ENCODE peak calls at places on chromosomes 12 and 14, in four cellular contexts. V, I, R and W are unnamed samples.
A peak's percentile ranks its signal among the peaks of the same experiment; 100 is the strongest.

GRCh38 chr12:65496617-65497016 is 218.1 kb downstream of the MSRB3 start:
- DNase-seq in R (peak; percentile 14), I (peak; percentile 73), V (no peak), W (no peak)

GRCh38 chr12:127773520-127773919 is 493.4 kb upstream of the TMEM132C start:
- DNase-seq in R (no peak), V (no peak), I (no peak), W (no peak)

GRCh38 chr14:24072436-24072835 is 1.1 kb downstream of the CPNE6 start:
- DNase-seq in V (no peak), R (peak; percentile 75), I (no peak), W (no peak)

GRCh38 chr14:52082903-52083302 is 14.0 kb upstream of the NID2 start:
- DNase-seq in I (peak; percentile 64), V (no peak), R (no peak), W (no peak)

GRCh38 chr12:53004178-53004577 is 2.1 kb upstream of the EIF4B start:
- DNase-seq in R (no peak), I (peak; percentile 11), V (no peak), W (no peak)

GRCh38 chr12:66662729-66663128 is 16.1 kb downstream of the GRIP1 start:
- DNase-seq in R (no peak), V (no peak), I (peak; percentile 55), W (peak; percentile 18)

GRCh38 chr12:33187409-33187808 is 252.2 kb downstream of the SYT10 start:
- DNase-seq in I (no peak), V (no peak), R (no peak), W (no peak)

GRCh38 chr12:85765443-85765842 is 70.8 kb downstream of the RASSF9 start:
- DNase-seq in V (no peak), I (no peak), R (no peak), W (no peak)

GRCh38 chr14:35883677-35884293 is 57.6 kb downstream of the BRMS1L start:
- DNase-seq in R (peak; percentile 17), V (no peak), I (peak; percentile 41), W (peak; percentile 19)

GRCh38 chr14:94317259-94317658 is 5.9 kb downstream of the SERPINA6 start:
- DNase-seq in V (no peak), R (peak; percentile 73), I (peak; percentile 68), W (no peak)

GRCh38 chr12:75705749-75706719 is 194.6 kb upstream of the KRR1 start:
- DNase-seq in I (peak; percentile 100), R (no peak), V (no peak), W (no peak)

GRCh38 chr12:754238-754816 is 1.9 kb downstream of the WNK1 start:
- DNase-seq in V (peak; percentile 42), R (no peak), I (peak; percentile 28), W (peak; percentile 27)

GRCh38 chr12:56599797-56600196 is 30.3 kb downstream of the BAZ2A start:
- DNase-seq in V (no peak), I (no peak), R (no peak), W (no peak)

GRCh38 chr14:67411820-67412421 is at the start of gene PLEK2:
- DNase-seq in I (peak; percentile 20), V (no peak), R (peak; percentile 44), W (peak; percentile 39)

GRCh38 chr12:63276537-63277365 is 125.8 kb upstream of the AVPR1A start:
- DNase-seq in I (peak; percentile 12), V (no peak), R (peak; percentile 39), W (peak; percentile 37)

GRCh38 chr12:18601962-18602361 is 135.8 kb downstream of the PLCZ1 start:
- DNase-seq in V (no peak), R (no peak), I (no peak), W (no peak)

GRCh38 chr12:106345739-106346138 is 11.8 kb upstream of the POLR3B start:
- DNase-seq in R (peak; percentile 42), V (no peak), I (peak; percentile 73), W (peak; percentile 32)

GRCh38 chr12:108080363-108080762 is 48.7 kb upstream of the WSCD2 start:
- DNase-seq in I (no peak), R (no peak), V (no peak), W (no peak)

GRCh38 chr12:74412607-74413230 is 124.9 kb upstream of the ATXN7L3B start:
- DNase-seq in V (no peak), R (no peak), I (peak; percentile 24), W (no peak)

GRCh38 chr12:85947286-85947685 is 73.2 kb downstream of the NTS start:
- DNase-seq in R (no peak), V (no peak), I (no peak), W (no peak)

GRCh38 chr14:70045296-70045695 is 143.5 kb downstream of the SLC8A3 start:
- DNase-seq in V (no peak), R (no peak), I (no peak), W (no peak)

GRCh38 chr14:59511916-59512530 is 27.7 kb downstream of the JKAMP start:
- DNase-seq in R (no peak), I (no peak), V (no peak), W (peak; percentile 29)

GRCh38 chr12:11609045-11609444 is 40.4 kb upstream of the ETV6 start:
- DNase-seq in R (no peak), V (no peak), I (no peak), W (no peak)

GRCh38 chr12:31591308-31591901 is 469 bp upstream of the DENND5B start:
- DNase-seq in I (peak; percentile 22), R (peak; percentile 16), V (no peak), W (no peak)

GRCh38 chr12:50753232-50753769 is 10.6 kb upstream of the ATF1 start:
- DNase-seq in I (no peak), V (no peak), R (no peak), W (no peak)

GRCh38 chr14:97415907-97416306 is 618.7 kb downstream of the VRK1 start:
- DNase-seq in R (no peak), I (no peak), V (no peak), W (no peak)

GRCh38 chr14:102930753-102931579 is 8.5 kb downstream of the AMN start:
- DNase-seq in V (no peak), I (peak; percentile 29), R (peak; percentile 61), W (no peak)